ENCODE peak calls at places on chromosomes 1 and 21, in five cellular contexts. B is psoas muscle, O is astrocyte, K is transverse colon, Y is left ventricle myocardium inferior. Q is an unnamed sample.

GRCh38 chr1:214184992-214185391 is 96.0 kb upstream of the SMYD2 start:
- DNase-seq in O (no peak), K (no peak), B (no peak), Y (no peak), Q (no peak)

GRCh38 chr1:109158433-109158832 is 44.5 kb downstream of the ELAPOR1 start:
- DNase-seq in B (no peak), K (no peak), O (no peak), Y (no peak), Q (no peak)

GRCh38 chr1:211742272-211742671 is 66.9 kb upstream of the NEK2 start:
- DNase-seq in Y (no peak), K (no peak), B (no peak), O (no peak), Q (no peak)

GRCh38 chr1:221169447-221169889 is 290.2 kb downstream of the HLX start:
- DNase-seq in K (no peak), B (no peak), Y (no peak), O (peak), Q (no peak)

GRCh38 chr1:181043025-181043880 is 9.5 kb downstream of the MR1 start:
- DNase-seq in K (peak), Y (no peak), O (no peak), B (no peak), Q (no peak)

GRCh38 chr1:221087919-221088318 is 208.7 kb downstream of the HLX start:
- DNase-seq in Y (no peak), B (no peak), O (no peak), K (no peak), Q (no peak)

GRCh38 chr1:174999216-174999925 is 376 bp upstream of the CACYBP start:
- DNase-seq in Y (peak), B (peak), K (peak), O (peak), Q (peak)

GRCh38 chr1:40886318-40887011 is 24.3 kb upstream of the CITED4 start:
- DNase-seq in K (no peak), B (no peak), Y (no peak), O (no peak), Q (no peak)

GRCh38 chr21:34913786-34914185 is 135.3 kb downstream of the RUNX1 start:
- DNase-seq in B (no peak), Y (no peak), K (no peak), O (no peak), Q (no peak)

GRCh38 chr1:117179471-117179870 is 31.3 kb downstream of the VTCN1 start:
- DNase-seq in O (no peak), K (no peak), Y (no peak), B (no peak), Q (no peak)

GRCh38 chr21:34544032-34544496 is 32.1 kb upstream of the KCNE1 start:
- DNase-seq in O (peak), B (peak), K (peak), Y (peak), Q (no peak)

GRCh38 chr1:5830771-5831599 is 161.2 kb downstream of the NPHP4 start:
- DNase-seq in B (no peak), K (no peak), O (no peak), Y (no peak), Q (no peak)

GRCh38 chr21:44617071-44617501 is 5.2 kb downstream of the KRTAP10-8 start:
- DNase-seq in O (no peak), K (no peak), B (no peak), Y (no peak), Q (peak)

GRCh38 chr1:157156058-157156541 is 17.9 kb upstream of the ETV3 start:
- DNase-seq in B (peak), K (peak), O (no peak), Y (peak), Q (no peak)

GRCh38 chr1:95287078-95287477 is 53.1 kb downstream of the RWDD3 start:
- DNase-seq in K (no peak), Y (no peak), O (no peak), B (no peak), Q (no peak)

GRCh38 chr1:15215116-15215515 is 31.9 kb upstream of the FHAD1 start:
- DNase-seq in Y (peak), K (peak), B (no peak), O (no peak), Q (no peak)

GRCh38 chr21:42850866-42851391 is 28.4 kb downstream of the WDR4 start:
- DNase-seq in K (no peak), Y (no peak), O (no peak), B (no peak), Q (no peak)

GRCh38 chr1:98490099-98490498 is 171.4 kb upstream of the SNX7 start:
- DNase-seq in O (no peak), B (no peak), Y (no peak), K (no peak), Q (no peak)

GRCh38 chr1:231184891-231185290 is 23.0 kb downstream of the TRIM67 start:
- DNase-seq in K (no peak), O (no peak), B (no peak), Y (no peak), Q (no peak)

GRCh38 chr1:71660417-71660816 is 579.6 kb upstream of the ZRANB2 start:
- DNase-seq in O (peak), Y (no peak), K (no peak), B (no peak), Q (no peak)

GRCh38 chr1:212203611-212204010 is 81.6 kb upstream of the PPP2R5A start:
- DNase-seq in Y (no peak), B (no peak), K (no peak), O (no peak), Q (no peak)

GRCh38 chr1:18876210-18876609 is 16.8 kb upstream of the TAS1R2 start:
- DNase-seq in Y (no peak), O (no peak), B (no peak), K (no peak), Q (no peak)

GRCh38 chr1:6987940-6988339 is 202.7 kb downstream of the CAMTA1 start:
- DNase-seq in K (no peak), O (no peak), B (no peak), Y (no peak), Q (no peak)
- H3K27ac ChIP-seq in K (no peak), O (no peak), B (no peak), Y (no peak), Q (no peak)

GRCh38 chr21:31408306-31409088 is 64.4 kb upstream of the TIAM1 start:
- DNase-seq in B (no peak), O (no peak), K (no peak), Y (no peak), Q (no peak)
- H3K27ac ChIP-seq in B (no peak), O (no peak), K (peak), Y (peak), Q (peak)

GRCh38 chr1:53733447-53733931 is 5.5 kb downstream of the GLIS1 start:
- DNase-seq in O (peak), Y (no peak), B (no peak), K (no peak), Q (no peak)

GRCh38 chr1:53735261-53735660 is 3.7 kb downstream of the GLIS1 start:
- DNase-seq in K (no peak), O (peak), B (no peak), Y (no peak), Q (no peak)

GRCh38 chr1:53733975-53734649 is 4.9 kb downstream of the GLIS1 start:
- DNase-seq in K (no peak), O (peak), Y (no peak), B (no peak), Q (no peak)

GRCh38 chr1:53735681-53736080 is 3.3 kb downstream of the GLIS1 start:
- DNase-seq in B (no peak), O (no peak), K (no peak), Y (no peak), Q (no peak)

GRCh38 chr1:53734650-53735211 is 4.2 kb downstream of the GLIS1 start:
- DNase-seq in Y (no peak), K (no peak), B (no peak), O (peak), Q (no peak)
- H3K27ac ChIP-seq in Y (no peak), K (peak), B (no peak), O (peak), Q (no peak)

DNA sequence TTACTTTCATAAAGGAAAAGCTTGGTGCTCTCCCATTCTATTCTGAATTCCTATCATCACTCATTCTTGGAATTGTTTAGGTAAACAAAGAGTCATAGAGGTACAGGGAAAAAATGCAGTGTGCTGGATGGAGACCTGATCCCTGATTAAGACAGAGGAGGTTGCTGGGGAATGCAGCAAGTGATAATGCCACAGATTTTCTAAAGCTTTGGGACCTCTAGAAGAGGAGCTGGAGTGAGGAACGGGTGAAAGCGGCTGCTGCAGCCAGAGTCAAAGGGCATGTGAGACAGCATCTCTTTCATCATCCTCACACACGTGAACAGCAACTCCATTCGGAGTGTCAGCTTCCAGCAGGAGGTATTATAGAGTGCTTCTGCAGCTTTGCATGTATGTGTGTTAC is 54.9 kb upstream of the DIPK1A start:
- DNase-seq in O (peak), Y (no peak), K (no peak), B (no peak), Q (no peak)
- H3K27ac ChIP-seq in O (no peak), Y (no peak), K (no peak), B (peak), Q (no peak)

GRCh38 chr1:17561561-17561985 is 22.1 kb downstream of the ARHGEF10L start:
- DNase-seq in O (no peak), B (no peak), K (no peak), Y (peak), Q (no peak)

GRCh38 chr1:17559618-17560419 is 20.3 kb downstream of the ARHGEF10L start:
- DNase-seq in Y (no peak), B (no peak), O (no peak), K (peak), Q (no peak)

GRCh38 chr1:17562375-17562774 is 22.9 kb downstream of the ARHGEF10L start:
- DNase-seq in Y (no peak), B (no peak), K (no peak), O (no peak), Q (no peak)

GRCh38 chr1:17558954-17559617 is 19.6 kb downstream of the ARHGEF10L start:
- DNase-seq in Y (no peak), K (no peak), B (no peak), O (no peak), Q (no peak)

DNA sequence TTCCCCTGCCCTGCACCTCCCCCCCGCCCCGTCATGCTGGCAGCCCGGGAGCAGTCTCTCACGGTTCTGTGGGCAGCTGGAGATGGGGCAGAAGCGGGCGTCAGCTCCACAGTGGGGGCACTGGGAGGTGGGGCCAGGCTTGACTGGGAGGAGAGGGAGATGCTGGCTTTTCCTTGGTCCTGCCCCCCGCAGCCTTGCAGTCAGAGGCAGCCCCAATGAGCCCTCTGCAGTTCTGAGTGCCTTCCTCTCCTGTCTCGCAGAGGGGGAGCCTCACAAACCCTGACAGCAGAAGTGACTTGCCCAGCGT is 21.7 kb downstream of the ARHGEF10L start:
- DNase-seq in Y (no peak), B (no peak), O (no peak), K (no peak), Q (no peak)
- H3K27ac ChIP-seq in Y (peak), B (peak), O (no peak), K (peak), Q (peak)

DNA sequence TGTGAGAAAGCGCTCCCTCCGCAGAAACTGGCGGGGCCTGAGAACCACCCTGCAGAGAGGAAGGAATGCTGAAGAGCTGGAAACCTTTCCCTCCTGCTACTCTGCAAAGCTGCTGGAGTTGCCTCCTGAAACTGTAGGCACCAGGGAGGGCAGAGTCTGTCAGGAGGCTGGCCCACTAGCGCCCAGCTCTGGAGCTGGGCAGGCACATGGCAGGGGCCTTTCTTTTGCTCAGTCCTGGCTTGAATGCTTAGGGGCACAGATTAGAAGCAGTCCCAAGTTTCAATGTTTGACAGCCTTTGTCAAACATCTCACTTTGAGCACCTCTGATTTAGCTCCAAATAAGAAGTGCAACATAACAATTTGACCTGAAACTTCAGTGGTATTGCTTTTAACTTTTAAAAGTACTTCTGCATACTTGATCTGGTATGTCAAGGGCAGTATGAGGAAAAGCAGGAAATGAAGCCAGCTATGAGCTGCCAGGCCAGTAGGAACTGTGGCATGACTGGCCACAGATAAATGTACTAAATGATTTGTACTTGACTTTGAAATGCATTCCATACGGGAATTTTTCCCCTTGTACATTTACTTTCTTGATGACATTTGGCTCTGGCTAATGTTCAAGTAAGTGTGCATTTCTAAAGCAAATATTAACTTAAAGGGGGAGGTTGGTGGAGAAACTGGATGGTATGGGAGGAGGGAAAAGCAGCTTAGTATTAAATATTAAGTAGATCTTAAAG is 7.2 kb downstream of the C1orf116 start:
- DNase-seq in K (no peak), O (peak), B (no peak), Y (peak), Q (peak)
- H3K27ac ChIP-seq in K (no peak), O (peak), B (no peak), Y (peak), Q (peak)

GRCh38 chr1:9362488-9362887 is 69.8 kb downstream of the SPSB1 start:
- DNase-seq in Y (no peak), B (no peak), K (no peak), O (no peak), Q (no peak)
- H3K27ac ChIP-seq in Y (no peak), B (peak), K (no peak), O (no peak), Q (peak)

DNA sequence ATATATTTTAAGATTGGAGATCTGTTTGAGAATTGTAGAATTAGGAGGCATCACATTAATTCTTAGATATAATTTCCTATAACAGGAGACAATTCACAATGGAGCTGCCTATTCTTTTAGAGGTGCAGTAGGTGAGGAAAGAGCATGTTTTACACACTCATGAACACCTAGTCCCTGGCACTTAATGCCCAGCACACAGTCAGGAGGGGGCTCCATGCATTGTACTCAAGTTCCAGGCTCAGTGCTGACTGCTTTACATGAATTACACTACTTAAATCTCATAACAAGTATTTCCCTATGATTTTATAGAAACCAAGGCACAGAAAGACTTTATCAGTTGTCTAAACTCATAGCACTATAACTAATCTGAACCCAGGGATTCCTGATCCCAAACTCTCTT is 360 bp upstream of the GBP3 start:
- DNase-seq in O (no peak), K (no peak), Y (no peak), B (no peak), Q (no peak)
- H3K27ac ChIP-seq in O (peak), K (peak), Y (peak), B (peak), Q (peak)

GRCh38 chr1:184156521-184157395 is 105.2 kb downstream of the TSEN15 start:
- DNase-seq in B (no peak), K (no peak), O (peak), Y (no peak), Q (peak)
- H3K27ac ChIP-seq in B (no peak), K (no peak), O (no peak), Y (no peak), Q (no peak)

Q was measured in esophagus muscularis mucosa.